ENCODE peak calls at places on chromosomes 2 and 18, in four cellular contexts. Q, P, X and V are unnamed samples.

GRCh38 chr18:75563150-75563549 is 135.6 kb upstream of the SMIM21 start:
- DNase-seq in Q (no peak), P (no peak), X (no peak), V (no peak)

GRCh38 chr2:170465241-170465640 is 249.9 kb upstream of the SP5 start:
- DNase-seq in Q (no peak), P (no peak), X (no peak), V (no peak)

GRCh38 chr18:28582724-28583123 is 405.8 kb upstream of the CDH2 start:
- DNase-seq in Q (no peak), P (no peak), X (no peak), V (no peak)

GRCh38 chr2:74514368-74515270 is at the start of gene TLX2:
- DNase-seq in Q (no peak), P (no peak), X (no peak), V (no peak)

GRCh38 chr2:143261986-143262784 is 133.0 kb downstream of the ARHGAP15 start:
- DNase-seq in Q (no peak), P (no peak), X (no peak), V (no peak)

GRCh38 chr18:48838921-48839818 is 111.6 kb downstream of the SMAD7 start:
- DNase-seq in Q (no peak), P (no peak), X (no peak), V (peak)

GRCh38 chr2:110157153-110157793 is 41.7 kb upstream of the MALL start:
- DNase-seq in Q (no peak), P (peak), X (no peak), V (no peak)

GRCh38 chr2:47497843-47498460 is 95.0 kb downstream of the MSH2 start:
- DNase-seq in Q (no peak), P (no peak), X (no peak), V (no peak)

GRCh38 chr2:232458051-232458660 is 2.2 kb downstream of the ALPI start:
- DNase-seq in Q (no peak), P (no peak), X (no peak), V (no peak)

DNA sequence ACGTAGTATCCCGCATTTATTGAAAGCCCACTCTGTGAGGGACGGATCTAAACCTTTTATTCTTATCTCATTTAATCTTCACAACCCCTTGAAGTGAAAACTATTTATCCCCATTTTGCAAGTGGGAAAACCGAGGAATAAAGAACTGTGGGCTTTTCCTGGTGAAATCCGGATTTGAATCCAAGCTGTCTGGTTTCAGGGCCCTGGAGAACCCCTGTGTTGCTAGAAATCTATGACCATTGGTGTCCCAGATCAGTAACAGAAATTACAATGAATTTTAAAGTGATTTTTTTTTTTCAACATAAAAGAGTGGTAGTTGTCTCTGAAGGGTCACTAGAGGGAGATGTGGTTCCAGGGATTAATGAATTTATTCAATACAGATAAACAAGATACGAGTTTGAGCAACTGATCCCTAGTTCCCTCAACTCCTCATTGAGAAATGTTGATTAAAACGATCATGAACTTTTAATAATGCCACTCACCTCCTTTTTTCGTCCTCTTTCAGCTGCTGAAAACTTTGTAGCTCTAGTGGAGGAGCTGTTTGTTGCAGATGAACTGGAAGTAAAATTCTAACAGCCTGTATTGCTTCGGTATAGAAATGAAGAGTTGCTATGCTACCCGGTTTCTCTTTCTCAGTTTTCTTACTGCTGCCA is 940 bp downstream of the XRCC5 start:
- DNase-seq in Q (no peak), P (no peak), X (no peak), V (no peak)
- TF ChIP-seq CTCF in Q (no peak), P (no peak), X (peak), V (peak)

GRCh38 chr2:99645960-99646359 is 156.1 kb upstream of the REV1 start:
- DNase-seq in Q (no peak), P (no peak), X (no peak), V (no peak)

GRCh38 chr2:99648906-99649606 is 159.2 kb upstream of the REV1 start:
- DNase-seq in Q (no peak), P (no peak), X (no peak), V (no peak)

GRCh38 chr2:99651930-99652670 is 162.3 kb upstream of the REV1 start:
- DNase-seq in Q (no peak), P (no peak), X (no peak), V (no peak)

GRCh38 chr2:99643824-99644787 is 154.3 kb upstream of the REV1 start:
- DNase-seq in Q (no peak), P (no peak), X (no peak), V (peak)

GRCh38 chr2:99648115-99648850 is 158.5 kb upstream of the REV1 start:
- DNase-seq in Q (peak), P (no peak), X (peak), V (no peak)
- TF ChIP-seq CTCF in Q (no peak), P (no peak), X (no peak), V (no peak)

GRCh38 chr2:101873543-101873942 is 118.2 kb upstream of the IL1R2 start:
- DNase-seq in Q (no peak), P (peak), X (no peak), V (no peak)
- TF ChIP-seq CTCF in Q (no peak), P (no peak), X (peak), V (peak)

GRCh38 chr2:88233216-88233615 is 63.1 kb downstream of the THNSL2 start:
- DNase-seq in Q (no peak), P (no peak), X (no peak), V (no peak)

GRCh38 chr2:88235987-88236386 is 65.8 kb downstream of the THNSL2 start:
- DNase-seq in Q (no peak), P (no peak), X (no peak), V (no peak)

GRCh38 chr2:88239781-88240180 is 69.6 kb downstream of the THNSL2 start:
- DNase-seq in Q (no peak), P (no peak), X (no peak), V (no peak)

GRCh38 chr2:88230912-88231311 is 60.8 kb downstream of the THNSL2 start:
- DNase-seq in Q (no peak), P (no peak), X (no peak), V (no peak)

GRCh38 chr2:88234760-88235159 is 64.6 kb downstream of the THNSL2 start:
- DNase-seq in Q (no peak), P (no peak), X (no peak), V (no peak)
- TF ChIP-seq CTCF in Q (no peak), P (no peak), X (no peak), V (no peak)

GRCh38 chr2:67500541-67500940 is 103.4 kb downstream of the ETAA1 start:
- DNase-seq in Q (no peak), P (no peak), X (no peak), V (no peak)

GRCh38 chr2:67498931-67499330 is 101.8 kb downstream of the ETAA1 start:
- DNase-seq in Q (no peak), P (no peak), X (no peak), V (no peak)

GRCh38 chr2:67503066-67503795 is 106.1 kb downstream of the ETAA1 start:
- DNase-seq in Q (no peak), P (no peak), X (no peak), V (no peak)

DNA sequence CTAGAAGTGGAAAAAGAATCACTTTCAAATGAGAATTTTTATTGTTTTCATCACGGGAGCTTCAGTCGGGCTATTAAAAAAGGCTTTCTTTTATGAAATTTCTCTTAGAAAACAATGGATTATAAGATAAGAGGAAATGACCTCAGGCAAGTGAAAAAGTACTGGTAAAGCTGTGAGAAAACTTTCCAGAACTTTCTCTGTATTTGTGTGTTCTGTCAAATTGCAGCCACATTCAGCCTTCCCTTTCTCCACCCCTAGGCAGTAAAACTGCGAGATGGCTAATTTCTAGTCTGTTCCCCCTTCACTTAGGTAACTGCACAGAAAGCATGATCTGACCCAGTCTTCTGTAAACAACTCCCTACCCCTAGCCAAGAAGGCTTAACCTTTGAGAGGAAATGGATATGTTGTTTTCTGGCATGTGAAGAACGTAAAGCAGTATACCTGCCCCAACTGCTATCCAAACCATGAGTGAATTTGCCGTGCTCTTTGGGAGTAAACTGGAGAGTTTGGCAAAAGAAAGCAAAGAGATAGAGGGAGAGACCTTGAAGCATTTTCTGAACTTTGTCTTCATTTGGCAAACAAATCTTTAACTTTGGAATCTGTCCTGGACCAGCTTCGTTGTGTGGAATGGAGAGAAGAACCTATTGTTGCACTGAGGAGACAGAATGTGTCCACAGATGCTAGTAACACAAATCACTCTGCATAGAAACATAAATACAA is 105.4 kb downstream of the ETAA1 start:
- DNase-seq in Q (no peak), P (no peak), X (no peak), V (no peak)
- TF ChIP-seq CTCF in Q (no peak), P (no peak), X (no peak), V (no peak)

GRCh38 chr18:57906852-57907251 is 103.7 kb upstream of the ATP8B1 start:
- DNase-seq in Q (no peak), P (no peak), X (no peak), V (no peak)
- TF ChIP-seq CTCF in Q (no peak), P (no peak), X (no peak), V (no peak)